ENCODE peak calls at places on chromosomes 7 and 10, in nine cellular contexts. One of them, this sample, is unnamed.

GRCh38 chr10:119304541-119304940 is 97.2 kb downstream of the GRK5 start:
- DNase-seq in A549: no peak
- DNase-seq in esophagus squamous epithelium: no peak
- DNase-seq in heart left ventricle: no peak
- DNase-seq in GM12864: no peak
- DNase-seq in foreskin fibroblast: no peak
- DNase-seq in keratinocyte: no peak
- DNase-seq in cardiac muscle cell: no peak
- DNase-seq in brain microvascular endothelial cell: no peak
- DNase-seq in this sample: no peak

GRCh38 chr10:71241899-71242620 is 29.7 kb downstream of the UNC5B start:
- DNase-seq in A549: no peak
- DNase-seq in esophagus squamous epithelium: no peak
- DNase-seq in heart left ventricle: no peak
- DNase-seq in GM12864: no peak
- DNase-seq in foreskin fibroblast: peak; percentile 62
- DNase-seq in keratinocyte: no peak
- DNase-seq in cardiac muscle cell: no peak
- DNase-seq in brain microvascular endothelial cell: no peak
- DNase-seq in this sample: no peak

GRCh38 chr7:148204639-148205292 is 385.8 kb upstream of the C7orf33 start:
- DNase-seq in A549: no peak
- DNase-seq in esophagus squamous epithelium: no peak
- DNase-seq in heart left ventricle: no peak
- DNase-seq in GM12864: no peak
- DNase-seq in foreskin fibroblast: no peak
- DNase-seq in keratinocyte: no peak
- DNase-seq in cardiac muscle cell: no peak
- DNase-seq in brain microvascular endothelial cell: no peak
- DNase-seq in this sample: no peak

GRCh38 chr10:123790132-123790885 is 101.3 kb downstream of the CPXM2 start:
- DNase-seq in A549: no peak
- DNase-seq in esophagus squamous epithelium: no peak
- DNase-seq in heart left ventricle: no peak
- DNase-seq in GM12864: no peak
- DNase-seq in foreskin fibroblast: no peak
- DNase-seq in keratinocyte: no peak
- DNase-seq in cardiac muscle cell: no peak
- DNase-seq in brain microvascular endothelial cell: no peak
- DNase-seq in this sample: peak; percentile 47

GRCh38 chr7:2923291-2923781 is 79.2 kb upstream of the GNA12 start:
- DNase-seq in A549: no peak
- DNase-seq in esophagus squamous epithelium: no peak
- DNase-seq in heart left ventricle: no peak
- DNase-seq in GM12864: no peak
- DNase-seq in foreskin fibroblast: no peak
- DNase-seq in keratinocyte: no peak
- DNase-seq in cardiac muscle cell: no peak
- DNase-seq in brain microvascular endothelial cell: no peak
- DNase-seq in this sample: no peak

GRCh38 chr7:116786791-116787443 is 75.5 kb upstream of the CAPZA2 start:
- DNase-seq in A549: no peak
- DNase-seq in esophagus squamous epithelium: no peak
- DNase-seq in heart left ventricle: no peak
- DNase-seq in GM12864: peak; percentile 67
- DNase-seq in foreskin fibroblast: peak; percentile 69
- DNase-seq in keratinocyte: no peak
- DNase-seq in cardiac muscle cell: peak; percentile 13
- DNase-seq in brain microvascular endothelial cell: peak; percentile 41
- DNase-seq in this sample: no peak

GRCh38 chr10:104349623-104350142 is 4.0 kb upstream of the CFAP58 start:
- DNase-seq in A549: no peak
- DNase-seq in esophagus squamous epithelium: no peak
- DNase-seq in heart left ventricle: no peak
- DNase-seq in GM12864: no peak
- DNase-seq in foreskin fibroblast: peak; percentile 66
- DNase-seq in keratinocyte: no peak
- DNase-seq in cardiac muscle cell: no peak
- DNase-seq in brain microvascular endothelial cell: no peak
- DNase-seq in this sample: no peak

GRCh38 chr7:32515890-32516550 is 20.7 kb downstream of the AVL9 start:
- DNase-seq in A549: no peak
- DNase-seq in esophagus squamous epithelium: no peak
- DNase-seq in heart left ventricle: no peak
- DNase-seq in GM12864: no peak
- DNase-seq in foreskin fibroblast: no peak
- DNase-seq in keratinocyte: no peak
- DNase-seq in cardiac muscle cell: no peak
- DNase-seq in brain microvascular endothelial cell: peak; percentile 45
- DNase-seq in this sample: no peak

GRCh38 chr10:72503241-72503640 is 122.6 kb downstream of the MICU1 start:
- DNase-seq in A549: no peak
- DNase-seq in esophagus squamous epithelium: no peak
- DNase-seq in heart left ventricle: no peak
- DNase-seq in GM12864: no peak
- DNase-seq in foreskin fibroblast: peak; percentile 82
- DNase-seq in keratinocyte: no peak
- DNase-seq in cardiac muscle cell: no peak
- DNase-seq in brain microvascular endothelial cell: peak; percentile 59
- DNase-seq in this sample: no peak

GRCh38 chr10:48291190-48291589 is 15.3 kb upstream of the MAPK8 start:
- DNase-seq in A549: no peak
- DNase-seq in esophagus squamous epithelium: no peak
- DNase-seq in heart left ventricle: no peak
- DNase-seq in GM12864: no peak
- DNase-seq in foreskin fibroblast: peak; percentile 16
- DNase-seq in keratinocyte: no peak
- DNase-seq in cardiac muscle cell: no peak
- DNase-seq in brain microvascular endothelial cell: no peak
- DNase-seq in this sample: no peak

GRCh38 chr10:71766717-71767419 is 6.5 kb downstream of the VSIR start:
- DNase-seq in A549: peak; percentile 85
- DNase-seq in esophagus squamous epithelium: no peak
- DNase-seq in heart left ventricle: peak; percentile 79
- DNase-seq in GM12864: peak; percentile 47
- DNase-seq in foreskin fibroblast: peak; percentile 97
- DNase-seq in keratinocyte: no peak
- DNase-seq in cardiac muscle cell: no peak
- DNase-seq in brain microvascular endothelial cell: peak; percentile 95
- DNase-seq in this sample: no peak

GRCh38 chr7:25965405-25966123 is 186.4 kb upstream of the NFE2L3 start:
- DNase-seq in A549: no peak
- DNase-seq in esophagus squamous epithelium: no peak
- DNase-seq in heart left ventricle: no peak
- DNase-seq in GM12864: no peak
- DNase-seq in foreskin fibroblast: no peak
- DNase-seq in keratinocyte: no peak
- DNase-seq in cardiac muscle cell: no peak
- DNase-seq in brain microvascular endothelial cell: peak; percentile 9
- DNase-seq in this sample: no peak
- H3K4me3 ChIP-seq in A549: no peak overlapping the region
- H3K4me3 ChIP-seq in esophagus squamous epithelium: no peak overlapping the region
- H3K4me3 ChIP-seq in heart left ventricle: no peak overlapping the region
- H3K4me3 ChIP-seq in GM12864: peak overlapping the region; percentile 26
- H3K4me3 ChIP-seq in foreskin fibroblast: no peak overlapping the region
- H3K4me3 ChIP-seq in keratinocyte: peak overlapping the region; percentile 34
- H3K4me3 ChIP-seq in cardiac muscle cell: no peak overlapping the region
- H3K4me3 ChIP-seq in brain microvascular endothelial cell: no peak overlapping the region
- H3K4me3 ChIP-seq in this sample: no peak overlapping the region

GRCh38 chr7:115476666-115477065 is 553.9 kb downstream of the TFEC start:
- DNase-seq in A549: no peak
- DNase-seq in esophagus squamous epithelium: no peak
- DNase-seq in heart left ventricle: no peak
- DNase-seq in GM12864: no peak
- DNase-seq in foreskin fibroblast: peak; percentile 47
- DNase-seq in keratinocyte: no peak
- DNase-seq in cardiac muscle cell: peak; percentile 21
- DNase-seq in brain microvascular endothelial cell: no peak
- DNase-seq in this sample: no peak

GRCh38 chr7:115475774-115476407 is 554.0 kb downstream of the MDFIC start:
- DNase-seq in A549: no peak
- DNase-seq in esophagus squamous epithelium: no peak
- DNase-seq in heart left ventricle: no peak
- DNase-seq in GM12864: no peak
- DNase-seq in foreskin fibroblast: peak; percentile 35
- DNase-seq in keratinocyte: no peak
- DNase-seq in cardiac muscle cell: peak; percentile 40
- DNase-seq in brain microvascular endothelial cell: no peak
- DNase-seq in this sample: no peak

GRCh38 chr7:115478426-115478825 is 552.1 kb downstream of the TFEC start:
- DNase-seq in A549: no peak
- DNase-seq in esophagus squamous epithelium: no peak
- DNase-seq in heart left ventricle: no peak
- DNase-seq in GM12864: no peak
- DNase-seq in foreskin fibroblast: no peak
- DNase-seq in keratinocyte: no peak
- DNase-seq in cardiac muscle cell: no peak
- DNase-seq in brain microvascular endothelial cell: no peak
- DNase-seq in this sample: no peak

GRCh38 chr7:115475206-115475605 is 553.3 kb downstream of the MDFIC start:
- DNase-seq in A549: no peak
- DNase-seq in esophagus squamous epithelium: no peak
- DNase-seq in heart left ventricle: no peak
- DNase-seq in GM12864: no peak
- DNase-seq in foreskin fibroblast: no peak
- DNase-seq in keratinocyte: no peak
- DNase-seq in cardiac muscle cell: no peak
- DNase-seq in brain microvascular endothelial cell: no peak
- DNase-seq in this sample: no peak

DNA sequence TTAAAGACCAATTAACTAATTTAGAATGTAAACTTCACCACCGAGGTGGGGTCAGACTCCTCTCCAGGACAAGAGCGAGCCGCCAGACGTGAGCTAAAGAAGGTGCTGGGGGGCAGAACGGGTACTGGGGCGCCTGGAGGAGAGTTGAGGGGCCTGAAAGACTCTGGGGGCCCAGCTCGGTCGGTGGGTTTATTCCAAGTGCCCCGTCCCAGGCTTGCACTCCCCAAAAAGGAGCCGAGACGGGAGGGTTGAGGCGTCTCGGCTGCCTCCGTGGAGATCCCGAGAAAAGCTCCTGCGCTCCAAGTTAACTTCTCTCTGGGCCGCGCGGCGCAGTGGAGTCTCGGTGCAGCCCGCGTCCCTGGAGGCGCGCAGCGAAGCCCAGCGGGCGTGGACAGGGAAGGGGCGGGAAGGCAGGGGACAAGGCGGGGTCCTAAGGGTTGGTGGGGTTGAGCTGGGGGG is 553.3 kb downstream of the TFEC start:
- DNase-seq in A549: no peak
- DNase-seq in esophagus squamous epithelium: no peak
- DNase-seq in heart left ventricle: peak; percentile 19
- DNase-seq in GM12864: no peak
- DNase-seq in foreskin fibroblast: peak; percentile 65
- DNase-seq in keratinocyte: no peak
- DNase-seq in cardiac muscle cell: peak; percentile 68
- DNase-seq in brain microvascular endothelial cell: no peak
- DNase-seq in this sample: peak; percentile 63
- H3K4me3 ChIP-seq in A549: peak overlapping the region; percentile 5
- H3K4me3 ChIP-seq in esophagus squamous epithelium: peak overlapping the region; percentile 36
- H3K4me3 ChIP-seq in heart left ventricle: peak overlapping the region; percentile 53
- H3K4me3 ChIP-seq in GM12864: no peak overlapping the region
- H3K4me3 ChIP-seq in foreskin fibroblast: peak overlapping the region; percentile 56
- H3K4me3 ChIP-seq in keratinocyte: no peak overlapping the region
- H3K4me3 ChIP-seq in cardiac muscle cell: peak overlapping the region; percentile 21
- H3K4me3 ChIP-seq in brain microvascular endothelial cell: peak overlapping the region; percentile 56
- H3K4me3 ChIP-seq in this sample: peak overlapping the region; percentile 60

DNA sequence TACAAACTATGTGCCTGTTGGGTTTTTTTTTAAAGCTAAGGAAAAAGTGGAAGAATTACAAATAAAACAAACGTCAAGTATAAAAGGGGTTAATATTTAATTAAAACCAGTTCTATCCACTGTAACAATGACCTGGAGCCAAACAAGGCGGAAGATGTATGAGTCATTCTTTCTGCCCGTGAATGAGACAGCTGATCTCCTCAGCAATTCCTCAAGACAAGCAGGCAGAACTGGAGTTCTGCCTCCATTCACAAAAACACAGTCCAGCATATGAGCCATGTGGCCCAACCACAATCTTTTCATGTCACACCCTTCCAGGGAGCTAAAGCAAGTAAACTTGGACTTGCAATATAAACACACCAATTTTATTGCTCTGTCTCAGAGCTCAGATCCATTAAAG is 8.4 kb downstream of the ETV1 start:
- DNase-seq in A549: peak; percentile 59
- DNase-seq in esophagus squamous epithelium: no peak
- DNase-seq in heart left ventricle: peak; percentile 66
- DNase-seq in GM12864: no peak
- DNase-seq in foreskin fibroblast: peak; percentile 98
- DNase-seq in keratinocyte: peak; percentile 69
- DNase-seq in cardiac muscle cell: peak; percentile 19
- DNase-seq in brain microvascular endothelial cell: peak; percentile 93
- DNase-seq in this sample: no peak
- H3K4me3 ChIP-seq in A549: no peak overlapping the region
- H3K4me3 ChIP-seq in esophagus squamous epithelium: no peak overlapping the region
- H3K4me3 ChIP-seq in heart left ventricle: peak overlapping the region; percentile 24
- H3K4me3 ChIP-seq in GM12864: no peak overlapping the region
- H3K4me3 ChIP-seq in foreskin fibroblast: no peak overlapping the region
- H3K4me3 ChIP-seq in keratinocyte: no peak overlapping the region
- H3K4me3 ChIP-seq in cardiac muscle cell: no peak overlapping the region
- H3K4me3 ChIP-seq in brain microvascular endothelial cell: no peak overlapping the region
- H3K4me3 ChIP-seq in this sample: no peak overlapping the region

GRCh38 chr7:102045681-102046372 is 228.4 kb downstream of the CUX1 start:
- DNase-seq in A549: no peak
- DNase-seq in esophagus squamous epithelium: no peak
- DNase-seq in heart left ventricle: no peak
- DNase-seq in GM12864: no peak
- DNase-seq in foreskin fibroblast: no peak
- DNase-seq in keratinocyte: no peak
- DNase-seq in cardiac muscle cell: no peak
- DNase-seq in brain microvascular endothelial cell: no peak
- DNase-seq in this sample: no peak

GRCh38 chr7:102044984-102045673 is 227.7 kb downstream of the CUX1 start:
- DNase-seq in A549: no peak
- DNase-seq in esophagus squamous epithelium: no peak
- DNase-seq in heart left ventricle: peak; percentile 52
- DNase-seq in GM12864: no peak
- DNase-seq in foreskin fibroblast: peak; percentile 96
- DNase-seq in keratinocyte: no peak
- DNase-seq in cardiac muscle cell: no peak
- DNase-seq in brain microvascular endothelial cell: peak; percentile 67
- DNase-seq in this sample: no peak

GRCh38 chr7:102042016-102042656 is 224.7 kb downstream of the CUX1 start:
- DNase-seq in A549: peak; percentile 27
- DNase-seq in esophagus squamous epithelium: no peak
- DNase-seq in heart left ventricle: no peak
- DNase-seq in GM12864: no peak
- DNase-seq in foreskin fibroblast: peak; percentile 79
- DNase-seq in keratinocyte: no peak
- DNase-seq in cardiac muscle cell: no peak
- DNase-seq in brain microvascular endothelial cell: peak; percentile 69
- DNase-seq in this sample: peak; percentile 64

GRCh38 chr7:102046373-102047117 is 229.1 kb downstream of the CUX1 start:
- DNase-seq in A549: no peak
- DNase-seq in esophagus squamous epithelium: no peak
- DNase-seq in heart left ventricle: no peak
- DNase-seq in GM12864: no peak
- DNase-seq in foreskin fibroblast: peak; percentile 10
- DNase-seq in keratinocyte: no peak
- DNase-seq in cardiac muscle cell: no peak
- DNase-seq in brain microvascular endothelial cell: peak; percentile 7
- DNase-seq in this sample: no peak

DNA sequence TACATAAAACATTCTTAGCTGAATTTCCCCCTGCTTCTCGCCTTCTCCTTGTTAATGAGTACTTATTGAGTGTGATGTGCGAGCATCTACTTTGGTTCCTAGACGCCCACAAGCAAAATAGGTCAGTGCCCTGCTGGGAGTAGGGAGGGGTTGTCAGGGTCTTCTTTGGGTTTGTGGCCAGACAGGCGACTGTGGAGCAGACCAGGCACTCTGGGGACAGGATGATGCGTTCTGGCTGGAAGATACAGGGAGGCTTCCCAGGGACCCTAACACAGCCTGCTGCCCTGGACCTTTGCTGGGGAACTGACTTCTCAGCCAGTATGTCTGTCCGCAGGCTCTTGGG is 227.2 kb downstream of the CUX1 start:
- DNase-seq in A549: no peak
- DNase-seq in esophagus squamous epithelium: no peak
- DNase-seq in heart left ventricle: no peak
- DNase-seq in GM12864: no peak
- DNase-seq in foreskin fibroblast: peak; percentile 7
- DNase-seq in keratinocyte: no peak
- DNase-seq in cardiac muscle cell: no peak
- DNase-seq in brain microvascular endothelial cell: no peak
- DNase-seq in this sample: no peak
- H3K4me3 ChIP-seq in A549: no peak overlapping the region
- H3K4me3 ChIP-seq in esophagus squamous epithelium: no peak overlapping the region
- H3K4me3 ChIP-seq in heart left ventricle: no peak overlapping the region
- H3K4me3 ChIP-seq in GM12864: no peak overlapping the region
- H3K4me3 ChIP-seq in foreskin fibroblast: no peak overlapping the region
- H3K4me3 ChIP-seq in keratinocyte: no peak overlapping the region
- H3K4me3 ChIP-seq in cardiac muscle cell: no peak overlapping the region
- H3K4me3 ChIP-seq in brain microvascular endothelial cell: no peak overlapping the region
- H3K4me3 ChIP-seq in this sample: no peak overlapping the region